ENCODE peak calls at places on chromosomes 16 and 17, in four cellular contexts. Q is upper lobe of left lung, I is NB4, B is breast epithelium. Y is an unnamed sample.

GRCh38 chr16:29126057-29126494 is 141.2 kb downstream of the LAT start:
- DNase-seq in Q (no peak), I (peak; percentile 9), B (no peak), Y (no peak)

GRCh38 chr17:77325826-77326581 is 185.2 kb downstream of the SEC14L1 start:
- DNase-seq in Q (no peak), I (no peak), B (peak; percentile 23), Y (peak; percentile 91)

GRCh38 chr16:79811541-79811940 is 211.0 kb upstream of the MAF start:
- DNase-seq in Q (no peak), I (no peak), B (no peak), Y (no peak)

GRCh38 chr17:49646391-49647255 is 31.3 kb downstream of the SPOP start:
- DNase-seq in Q (no peak), I (no peak), B (no peak), Y (no peak)

GRCh38 chr17:32588982-32589381 is 102.2 kb downstream of the CDK5R1 start:
- DNase-seq in Q (no peak), I (peak; percentile 22), B (no peak), Y (no peak)

GRCh38 chr16:50275428-50276127 is 9.2 kb downstream of the ADCY7 start:
- DNase-seq in Q (no peak), I (peak; percentile 47), B (no peak), Y (no peak)

GRCh38 chr17:77753246-77753645 is 205.3 kb upstream of the TNRC6C start:
- DNase-seq in Q (no peak), I (no peak), B (no peak), Y (no peak)

GRCh38 chr17:71511266-71511995 is 609.4 kb upstream of the SOX9 start:
- DNase-seq in Q (no peak), I (no peak), B (no peak), Y (no peak)

GRCh38 chr17:33484559-33484958 is 191.5 kb upstream of the ASIC2 start:
- DNase-seq in Q (no peak), I (no peak), B (no peak), Y (no peak)

GRCh38 chr16:83967091-83967490 is 953 bp upstream of the NECAB2 start:
- DNase-seq in Q (no peak), I (no peak), B (no peak), Y (no peak)

GRCh38 chr17:61313515-61314326 is 85.9 kb upstream of the TBX2 start:
- DNase-seq in Q (no peak), I (no peak), B (no peak), Y (no peak)

GRCh38 chr17:65388911-65389310 is 172.5 kb downstream of the AXIN2 start:
- DNase-seq in Q (no peak), I (no peak), B (no peak), Y (no peak)

GRCh38 chr16:19696312-19696711 is 21.7 kb downstream of the KNOP1 start:
- DNase-seq in Q (no peak), I (no peak), B (peak; percentile 74), Y (no peak)

GRCh38 chr17:57612202-57613071 is 132.7 kb downstream of the CCDC182 start:
- DNase-seq in Q (no peak), I (no peak), B (no peak), Y (no peak)

GRCh38 chr16:75555213-75555706 is 792 bp downstream of the TMEM231 start:
- DNase-seq in Q (no peak), I (peak; percentile 89), B (peak; percentile 74), Y (no peak)

GRCh38 chr16:68231384-68232136 is 4.4 kb downstream of the ESRP2 start:
- DNase-seq in Q (no peak), I (no peak), B (no peak), Y (no peak)

GRCh38 chr16:68229431-68230175 is 6.3 kb downstream of the ESRP2 start:
- DNase-seq in Q (no peak), I (peak; percentile 64), B (no peak), Y (no peak)

GRCh38 chr16:68232335-68232734 is 3.6 kb downstream of the ESRP2 start:
- DNase-seq in Q (no peak), I (no peak), B (no peak), Y (no peak)

GRCh38 chr16:68230176-68230571 is 5.8 kb downstream of the ESRP2 start:
- DNase-seq in Q (no peak), I (no peak), B (no peak), Y (no peak)

GRCh38 chr16:68230956-68231355 is 5.0 kb downstream of the ESRP2 start:
- DNase-seq in Q (no peak), I (no peak), B (no peak), Y (no peak)
- TF ChIP-seq POLR2A in Q (no peak), I (no peak), B (no peak), Y (no peak)

DNA sequence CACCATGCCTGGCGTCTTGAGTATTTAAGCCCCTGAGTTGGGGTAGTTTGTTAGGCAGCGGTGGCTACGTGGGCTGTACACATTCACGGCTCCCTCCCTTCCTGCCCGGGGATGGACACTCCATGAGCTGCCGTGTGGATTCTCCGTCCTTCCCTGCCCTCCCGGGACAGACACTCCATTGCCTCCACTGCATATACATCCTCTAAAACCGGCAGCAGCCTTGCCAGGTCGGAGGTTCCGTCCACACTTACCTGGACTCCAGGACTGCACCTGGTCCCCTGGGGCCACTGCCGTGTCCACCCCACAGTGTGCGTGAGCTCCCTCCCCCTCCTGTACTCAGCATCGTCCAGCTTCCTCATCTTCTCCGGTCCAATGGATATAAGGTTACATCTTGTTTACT is 3.5 kb upstream of the SPATA2L start:
- DNase-seq in Q (no peak), I (no peak), B (no peak), Y (no peak)
- H3K4me3 ChIP-seq in Q (no peak overlapping the region), I (no peak overlapping the region), B (no peak overlapping the region), Y (no peak overlapping the region)

GRCh38 chr16:3131755-3132377 is 3.0 kb upstream of the ZNF213 start:
- DNase-seq in Q (no peak), I (peak; percentile 67), B (no peak), Y (no peak)

GRCh38 chr16:3138342-3138741 is 3.5 kb downstream of the ZNF213 start:
- DNase-seq in Q (peak; percentile 76), I (no peak), B (no peak), Y (no peak)

GRCh38 chr16:3134338-3135119 is at the start of gene ZNF213:
- DNase-seq in Q (peak; percentile 88), I (peak; percentile 99), B (peak; percentile 98), Y (no peak)

GRCh38 chr16:3137267-3137666 is 2.4 kb downstream of the ZNF213 start:
- DNase-seq in Q (peak; percentile 73), I (no peak), B (no peak), Y (no peak)

GRCh38 chr16:3135120-3135715 is 389 bp downstream of the ZNF213 start:
- DNase-seq in Q (peak; percentile 95), I (no peak), B (no peak), Y (no peak)
- TF ChIP-seq POLR2A in Q (no peak), I (no peak), B (no peak), Y (no peak)

DNA sequence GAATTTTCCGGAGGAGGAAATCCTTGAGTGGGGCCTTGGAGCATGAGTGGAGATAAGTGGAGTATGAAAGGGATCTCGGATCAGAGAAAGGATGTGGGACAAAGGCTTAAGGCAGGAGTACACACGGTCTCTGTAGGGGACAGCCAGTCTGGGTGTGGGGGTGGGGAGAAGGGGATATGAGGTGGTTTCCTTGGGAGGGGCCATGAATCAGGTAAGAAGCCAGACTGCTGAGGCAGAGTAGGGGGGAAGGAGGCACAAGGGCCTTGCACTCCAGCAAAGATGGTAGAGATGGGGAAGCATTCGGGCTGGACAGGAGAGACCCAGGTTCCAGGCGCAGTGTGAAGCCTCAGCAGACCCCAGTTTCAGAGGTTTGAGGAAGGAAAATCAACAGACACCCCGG is 1.6 kb downstream of the HSD11B2 start:
- DNase-seq in Q (no peak), I (no peak), B (no peak), Y (no peak)
- H3K4me3 ChIP-seq in Q (no peak overlapping the region), I (no peak overlapping the region), B (peak overlapping the region; percentile 81), Y (no peak overlapping the region)

GRCh38 chr17:64007838-64008282 is 9.7 kb downstream of the PRR29 start:
- DNase-seq in Q (no peak), I (no peak), B (no peak), Y (peak; percentile 77)

GRCh38 chr17:64008346-64008745 is 10.2 kb downstream of the PRR29 start:
- DNase-seq in Q (no peak), I (no peak), B (no peak), Y (no peak)

GRCh38 chr17:64004903-64005733 is 7.0 kb downstream of the PRR29 start:
- DNase-seq in Q (peak; percentile 41), I (no peak), B (no peak), Y (peak; percentile 71)

GRCh38 chr17:64005734-64006167 is 7.6 kb downstream of the PRR29 start:
- DNase-seq in Q (no peak), I (no peak), B (no peak), Y (peak; percentile 56)

GRCh38 chr17:64006361-64007088 is 8.4 kb downstream of the PRR29 start:
- DNase-seq in Q (no peak), I (no peak), B (no peak), Y (peak; percentile 84)
- TF ChIP-seq POLR2A in Q (no peak), I (no peak), B (no peak), Y (no peak)

DNA sequence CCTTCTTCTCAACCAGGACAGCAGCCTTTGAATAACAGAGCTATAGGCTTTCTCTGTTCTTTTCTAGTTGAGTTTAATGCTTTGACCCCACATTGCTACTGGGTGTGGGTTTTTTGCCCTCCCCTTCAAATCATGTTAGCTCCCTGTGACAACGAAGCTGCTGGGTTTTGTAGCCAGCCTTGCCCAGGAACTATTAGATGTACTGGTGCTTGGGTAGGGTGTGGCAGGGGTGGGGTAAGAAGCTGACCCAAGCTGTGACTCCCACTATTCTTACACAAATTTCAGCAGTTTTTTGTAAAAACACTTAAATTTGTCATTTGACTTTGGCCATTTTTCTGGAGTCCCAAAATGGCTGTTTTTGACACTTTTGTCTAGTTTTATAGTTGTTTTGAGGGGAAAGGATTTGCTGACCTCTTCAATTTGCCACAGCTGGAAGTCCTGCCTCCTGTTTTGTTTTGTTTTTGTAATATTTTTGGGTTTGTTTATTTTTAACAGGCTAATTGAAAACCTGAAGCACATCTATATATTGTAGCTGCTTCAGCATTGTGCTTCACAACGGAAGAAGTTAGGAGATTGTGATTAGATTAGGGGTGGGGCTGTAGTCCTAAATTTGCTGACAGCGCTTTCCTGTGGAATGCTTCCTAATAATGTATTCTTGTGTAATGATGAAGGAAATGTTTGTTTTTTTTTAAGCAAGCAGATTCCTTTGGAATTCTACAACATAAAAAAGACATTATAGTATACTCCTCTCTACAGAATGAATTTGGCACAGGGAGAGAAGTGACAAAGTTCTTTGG is 69.9 kb downstream of the NLK start:
- DNase-seq in Q (no peak), I (no peak), B (no peak), Y (no peak)
- H3K4me3 ChIP-seq in Q (no peak overlapping the region), I (no peak overlapping the region), B (no peak overlapping the region), Y (no peak overlapping the region)

GRCh38 chr17:75086496-75087181 is 1.1 kb upstream of the SLC16A5 start:
- DNase-seq in Q (no peak), I (no peak), B (no peak), Y (no peak)

GRCh38 chr17:75087182-75087557 is 584 bp upstream of the SLC16A5 start:
- DNase-seq in Q (no peak), I (no peak), B (no peak), Y (no peak)

GRCh38 chr17:75088465-75088895 is 726 bp downstream of the SLC16A5 start:
- DNase-seq in Q (no peak), I (peak; percentile 36), B (no peak), Y (no peak)

GRCh38 chr17:75088902-75089417 is 1.2 kb downstream of the SLC16A5 start:
- DNase-seq in Q (no peak), I (peak; percentile 51), B (no peak), Y (peak; percentile 92)

GRCh38 chr17:75087558-75088453 is at the start of gene SLC16A5:
- DNase-seq in Q (peak; percentile 98), I (peak; percentile 92), B (peak; percentile 88), Y (no peak)
- TF ChIP-seq POLR2A in Q (peak; percentile 44), I (no peak), B (no peak), Y (no peak)